ENCODE peak calls at places on chromosomes 16 and 17, in seven cellular contexts. H, B, C, S, L, W and A are unnamed samples.

GRCh38 chr17:71071837-71072236 is 902.5 kb downstream of the KCNJ2 start:
- DNase-seq in H (no peak), B (peak; percentile 96), C (no peak), S (no peak), L (no peak), W (no peak), A (no peak)

GRCh38 chr16:89907055-89907814 is 11.4 kb upstream of the MC1R start:
- DNase-seq in H (no peak), B (no peak), C (no peak), S (no peak), L (no peak), W (no peak), A (no peak)

GRCh38 chr17:61411114-61411943 is 11.7 kb downstream of the TBX2 start:
- DNase-seq in H (no peak), B (peak; percentile 83), C (peak; percentile 86), S (peak; percentile 73), L (no peak), W (peak; percentile 77), A (no peak)

GRCh38 chr16:89332248-89333245 is 115.0 kb downstream of the ZNF778 start:
- DNase-seq in H (no peak), B (no peak), C (peak; percentile 51), S (no peak), L (no peak), W (no peak), A (no peak)

GRCh38 chr17:3012926-3013581 is 50.4 kb downstream of the OR1D5 start:
- DNase-seq in H (peak; percentile 44), B (peak; percentile 76), C (peak; percentile 81), S (peak; percentile 43), L (peak; percentile 57), W (peak; percentile 52), A (peak; percentile 40)

GRCh38 chr17:78127240-78127887 is 1.2 kb downstream of the TMC6 start:
- DNase-seq in H (peak; percentile 78), B (peak; percentile 26), C (peak; percentile 82), S (no peak), L (peak; percentile 55), W (no peak), A (peak; percentile 75)

GRCh38 chr16:14219983-14220382 is 148.9 kb downstream of the MRTFB start:
- DNase-seq in H (no peak), B (no peak), C (no peak), S (no peak), L (no peak), W (no peak), A (no peak)

GRCh38 chr17:77425791-77426641 is 285.2 kb downstream of the SEC14L1 start:
- DNase-seq in H (no peak), B (peak; percentile 79), C (no peak), S (peak; percentile 55), L (no peak), W (no peak), A (no peak)

GRCh38 chr17:52145496-52145895 is 13.0 kb downstream of the CA10 start:
- DNase-seq in H (no peak), B (no peak), C (no peak), S (no peak), L (no peak), W (no peak), A (no peak)

GRCh38 chr16:14300631-14301149 is 229.6 kb downstream of the MRTFB start:
- DNase-seq in H (peak; percentile 63), B (peak; percentile 89), C (peak; percentile 89), S (peak; percentile 74), L (peak; percentile 53), W (no peak), A (no peak)

GRCh38 chr17:72606656-72607055 is 485.8 kb downstream of the SLC39A11 start:
- DNase-seq in H (no peak), B (no peak), C (no peak), S (no peak), L (no peak), W (no peak), A (no peak)

GRCh38 chr17:58344047-58344790 is 7.8 kb downstream of the SUPT4H1 start:
- DNase-seq in H (no peak), B (peak; percentile 17), C (peak; percentile 65), S (no peak), L (peak; percentile 66), W (no peak), A (peak; percentile 94)

GRCh38 chr16:63806794-63807506 is 1314.9 kb downstream of the CDH11 start:
- DNase-seq in H (no peak), B (no peak), C (no peak), S (no peak), L (no peak), W (no peak), A (no peak)

GRCh38 chr17:67610061-67610460 is 107.7 kb upstream of the NOL11 start:
- DNase-seq in H (no peak), B (no peak), C (no peak), S (no peak), L (no peak), W (no peak), A (no peak)

GRCh38 chr17:74659898-74660297 is 36.4 kb upstream of the CD300E start:
- DNase-seq in H (no peak), B (no peak), C (no peak), S (no peak), L (no peak), W (no peak), A (no peak)

GRCh38 chr17:74652020-74652419 is 28.5 kb upstream of the CD300E start:
- DNase-seq in H (no peak), B (no peak), C (no peak), S (no peak), L (no peak), W (no peak), A (no peak)

GRCh38 chr17:74649909-74650308 is 26.4 kb upstream of the CD300E start:
- DNase-seq in H (no peak), B (no peak), C (no peak), S (no peak), L (no peak), W (no peak), A (no peak)

GRCh38 chr17:74658620-74659019 is 35.1 kb upstream of the CD300E start:
- DNase-seq in H (no peak), B (no peak), C (no peak), S (no peak), L (no peak), W (no peak), A (no peak)

GRCh38 chr17:74654742-74655141 is 31.2 kb upstream of the CD300E start:
- DNase-seq in H (no peak), B (no peak), C (no peak), S (no peak), L (no peak), W (no peak), A (no peak)
- H3K27me3 ChIP-seq in H (peaks cover 98% of the 10 kb centered on the region), B (peaks cover 15% of the 10 kb centered on the region), C (no peaks in the 10 kb centered on the region), S (peaks cover 6% of the 10 kb centered on the region), L (no peaks in the 10 kb centered on the region), W (no peaks in the 10 kb centered on the region), A (peaks cover 24% of the 10 kb centered on the region)

DNA sequence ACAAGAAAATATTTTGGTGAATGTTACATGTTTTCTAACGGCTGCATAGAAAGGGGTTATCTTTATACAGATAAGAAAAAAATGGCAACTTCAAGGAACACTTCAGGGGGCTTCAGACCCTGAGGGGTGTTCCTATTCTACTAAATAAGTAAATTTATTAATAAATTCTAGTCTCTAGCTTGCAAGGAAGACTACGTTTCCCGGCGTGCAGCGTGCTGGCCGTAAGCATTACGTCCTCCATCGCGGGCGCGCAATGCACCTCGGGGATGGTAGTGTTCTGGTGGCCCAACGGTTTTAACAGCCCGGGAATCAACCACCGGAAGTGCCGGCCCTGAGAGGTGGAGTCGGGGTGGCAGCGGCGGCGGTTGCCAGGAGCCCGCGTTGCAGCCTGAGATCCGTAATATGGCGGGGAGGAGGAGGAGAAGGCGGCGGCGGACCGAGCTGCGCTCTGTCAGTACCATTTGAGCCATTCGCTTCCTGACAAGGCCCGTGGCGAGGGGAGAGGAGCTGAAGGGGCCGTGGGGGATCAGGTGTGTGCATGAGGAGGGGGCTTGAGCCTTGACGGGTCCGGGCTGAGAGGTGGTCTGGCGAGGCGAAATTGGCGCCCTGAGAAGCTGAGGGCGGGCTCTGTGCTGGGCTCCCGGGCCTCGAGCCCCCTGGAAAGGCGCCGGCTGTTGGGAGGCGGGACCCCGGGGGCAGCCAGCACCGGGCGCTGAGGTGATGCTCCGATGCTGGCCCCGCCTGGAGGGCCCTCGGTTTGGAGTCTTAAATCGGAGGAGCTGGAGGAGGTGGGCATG is at the start of gene CCP110:
- DNase-seq in H (peak; percentile 97), B (peak; percentile 97), C (peak; percentile 99), S (peak; percentile 98), L (peak; percentile 92), W (peak; percentile 87), A (peak; percentile 94)
- H3K4me1 ChIP-seq in H (peaks cover 62% of the 10 kb centered on the region), B (peaks cover 11% of the 10 kb centered on the region), C (peaks cover 3% of the 10 kb centered on the region), S (peaks cover 5% of the 10 kb centered on the region), L (peaks cover 15% of the 10 kb centered on the region), W (peaks cover 8% of the 10 kb centered on the region), A (peaks cover 47% of the 10 kb centered on the region)

GRCh38 chr16:55330726-55331647 is 7.0 kb downstream of the IRX6 start:
- DNase-seq in H (no peak), B (no peak), C (no peak), S (no peak), L (no peak), W (no peak), A (no peak)

GRCh38 chr16:55331648-55332185 is 7.7 kb downstream of the IRX6 start:
- DNase-seq in H (no peak), B (no peak), C (no peak), S (no peak), L (no peak), W (no peak), A (no peak)

GRCh38 chr16:55326261-55326802 is 2.3 kb downstream of the IRX6 start:
- DNase-seq in H (no peak), B (no peak), C (no peak), S (no peak), L (no peak), W (no peak), A (no peak)

GRCh38 chr16:55329791-55330190 is 5.8 kb downstream of the IRX6 start:
- DNase-seq in H (no peak), B (no peak), C (no peak), S (no peak), L (no peak), W (no peak), A (no peak)

DNA sequence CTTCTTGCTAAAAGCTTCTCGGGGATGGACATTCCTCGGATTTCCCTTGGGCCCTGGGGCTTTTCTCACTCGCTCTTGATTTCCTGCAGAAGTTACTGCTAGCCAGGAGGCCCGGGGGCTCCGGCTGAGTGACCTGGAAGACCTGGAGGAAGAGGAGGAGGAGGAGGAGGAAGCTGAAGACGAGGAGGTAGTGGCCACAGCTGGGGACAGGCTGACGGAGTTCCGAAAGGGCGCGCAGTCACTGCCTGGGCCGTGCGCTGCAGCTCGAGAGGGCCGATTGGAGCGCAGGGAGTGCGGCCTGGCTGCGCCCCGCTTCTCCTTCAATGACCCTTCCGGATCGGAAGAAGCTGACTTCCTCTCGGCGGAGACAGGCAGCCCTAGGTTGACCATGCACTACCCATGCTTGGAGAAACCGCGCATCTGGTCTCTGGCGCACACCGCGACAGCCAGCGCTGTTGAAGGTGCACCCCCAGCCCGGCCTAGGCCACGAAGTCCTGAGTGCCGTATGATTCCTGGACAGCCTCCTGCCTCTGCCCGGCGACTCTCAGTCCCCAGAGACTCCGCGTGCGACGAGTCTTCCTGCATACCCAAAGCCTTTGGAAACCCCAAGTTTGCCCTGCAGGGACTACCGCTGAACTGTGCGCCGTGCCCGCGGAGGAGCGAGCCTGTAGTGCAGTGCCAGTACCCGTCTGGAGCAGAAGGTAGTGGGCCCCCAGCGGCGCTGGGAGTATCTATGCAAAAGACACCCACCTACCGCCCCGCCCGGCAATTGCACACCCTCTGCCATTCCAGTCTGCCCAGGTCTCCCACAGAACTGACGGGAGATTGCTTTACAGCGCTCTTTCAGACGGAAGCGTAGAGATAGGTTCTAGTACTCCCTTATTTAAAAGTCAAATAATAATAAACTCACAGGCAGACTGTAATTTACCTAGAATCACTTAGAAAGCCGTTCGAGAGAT is 4.9 kb downstream of the IRX6 start:
- DNase-seq in H (no peak), B (no peak), C (no peak), S (no peak), L (no peak), W (no peak), A (no peak)
- H3K27me3 ChIP-seq in H (peaks cover 100% of the 10 kb centered on the region), B (peaks cover 100% of the 10 kb centered on the region), C (no peaks in the 10 kb centered on the region), S (peaks cover 13% of the 10 kb centered on the region), L (no peaks in the 10 kb centered on the region), W (peaks cover 16% of the 10 kb centered on the region), A (peaks cover 14% of the 10 kb centered on the region)

GRCh38 chr16:79050063-79050462 is 550.5 kb downstream of the MAF start:
- DNase-seq in H (no peak), B (no peak), C (no peak), S (peak; percentile 17), L (no peak), W (no peak), A (no peak)
- H3K4me1 ChIP-seq in H (no peaks in the 10 kb centered on the region), B (no peaks in the 10 kb centered on the region), C (no peaks in the 10 kb centered on the region), S (no peaks in the 10 kb centered on the region), L (no peaks in the 10 kb centered on the region), W (peaks cover 2% of the 10 kb centered on the region), A (no peaks in the 10 kb centered on the region)